ENCODE peak calls at places on chromosomes 12 and 14, in five cellular contexts. W, U, R, O and V are unnamed samples.

GRCh38 chr14:69263364-69263763 is 3.4 kb downstream of the GALNT16 start:
- DNase-seq in O (peak; percentile 15), U (peak; percentile 99), R (peak; percentile 83), W (peak; percentile 44), V (no peak)

GRCh38 chr12:991350-992278 is 591 bp downstream of the ERC1 start:
- DNase-seq in O (peak; percentile 8), R (no peak), W (no peak), U (no peak), V (no peak)

GRCh38 chr12:42564540-42564939 is 25.0 kb downstream of the PRICKLE1 start:
- DNase-seq in U (no peak), O (no peak), R (no peak), W (no peak), V (no peak)

GRCh38 chr12:132904718-132905328 is 17.4 kb upstream of the CHFR start:
- DNase-seq in O (peak; percentile 88), U (peak; percentile 57), W (peak; percentile 69), R (no peak), V (no peak)

GRCh38 chr12:13061377-13061776 is 17.2 kb downstream of the FAM234B start:
- DNase-seq in W (no peak), O (no peak), U (no peak), R (no peak), V (no peak)

GRCh38 chr14:85437143-85437542 is 92.8 kb upstream of the FLRT2 start:
- DNase-seq in U (peak; percentile 57), R (peak; percentile 46), W (no peak), O (no peak), V (no peak)

GRCh38 chr12:91356405-91356804 is 173.8 kb upstream of the DCN start:
- DNase-seq in W (no peak), R (no peak), O (no peak), U (no peak), V (no peak)

GRCh38 chr12:75641031-75641780 is 129.8 kb upstream of the KRR1 start:
- DNase-seq in R (peak; percentile 90), O (no peak), W (no peak), U (peak; percentile 92), V (peak; percentile 88)

GRCh38 chr12:31590730-31591307 is at the start of gene DENND5B:
- DNase-seq in W (peak; percentile 40), O (peak; percentile 82), U (peak; percentile 44), R (peak; percentile 33), V (no peak)

GRCh38 chr12:123971770-123972447 is 722 bp downstream of the CCDC92 start:
- DNase-seq in W (no peak), U (peak; percentile 39), O (peak; percentile 58), R (peak; percentile 38), V (no peak)

GRCh38 chr14:53016919-53017318 is 66.1 kb upstream of the FERMT2 start:
- DNase-seq in R (no peak), O (no peak), W (no peak), U (no peak), V (no peak)

GRCh38 chr12:78887008-78887407 is 22.4 kb downstream of the SYT1 start:
- DNase-seq in R (peak; percentile 53), O (no peak), U (peak; percentile 91), W (no peak), V (no peak)

DNA sequence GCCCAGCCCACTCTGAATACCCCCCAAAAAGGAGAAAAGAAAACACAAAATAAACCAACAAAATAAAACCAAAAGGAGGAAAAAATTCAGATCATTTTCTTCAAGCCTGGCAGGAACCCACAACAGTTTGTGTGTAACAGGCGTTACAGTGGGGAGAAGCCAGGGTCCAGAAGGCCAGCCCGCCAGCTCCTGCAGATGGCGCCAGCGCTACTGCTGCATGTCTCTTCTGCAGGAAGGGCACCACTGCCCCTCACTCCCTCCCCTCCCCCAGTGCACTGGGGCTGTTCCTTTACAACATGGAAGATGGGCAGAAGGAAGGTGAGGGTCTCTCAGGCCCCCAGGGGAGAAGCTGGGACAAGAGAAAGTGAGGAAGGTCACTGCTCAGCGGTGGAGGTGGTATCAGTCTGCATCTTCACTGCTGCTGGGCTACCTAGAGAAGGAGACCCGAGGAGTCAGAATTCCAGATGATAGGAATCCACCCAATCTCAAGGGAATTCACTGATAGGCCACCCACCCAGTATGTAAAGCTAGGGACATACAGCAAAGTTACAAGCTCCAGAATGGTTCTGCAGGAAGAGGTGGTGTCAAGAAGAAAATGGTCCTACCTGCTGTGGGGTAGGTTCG is 2.3 kb upstream of the NOP2 start:
- DNase-seq in O (peak; percentile 38), U (peak; percentile 42), W (no peak), R (no peak), V (no peak)
- TF ChIP-seq CTCF in O (no peak), U (peak; percentile 46), W (no peak), R (peak; percentile 71), V (peak; percentile 69)

GRCh38 chr14:44369401-44370123 is 137.5 kb downstream of the FSCB start:
- DNase-seq in W (no peak), R (no peak), U (no peak), O (no peak), V (no peak)
- TF ChIP-seq CTCF in W (no peak), R (no peak), U (no peak), O (no peak), V (no peak)

GRCh38 chr12:104763163-104763805 is 194.8 kb downstream of the SLC41A2 start:
- DNase-seq in O (no peak), R (peak; percentile 30), U (peak; percentile 63), W (no peak), V (peak; percentile 16)

GRCh38 chr12:104758771-104759170 is 199.3 kb downstream of the SLC41A2 start:
- DNase-seq in W (no peak), U (no peak), R (no peak), O (no peak), V (no peak)

GRCh38 chr12:104756901-104757300 is 201.2 kb downstream of the SLC41A2 start:
- DNase-seq in W (no peak), O (no peak), R (no peak), U (no peak), V (no peak)

GRCh38 chr12:104764225-104765073 is 193.6 kb downstream of the SLC41A2 start:
- DNase-seq in O (no peak), W (no peak), R (no peak), U (no peak), V (peak; percentile 16)

GRCh38 chr12:104761091-104761490 is 197.0 kb downstream of the SLC41A2 start:
- DNase-seq in W (no peak), O (no peak), U (no peak), R (no peak), V (no peak)
- TF ChIP-seq CTCF in W (no peak), O (no peak), U (no peak), R (no peak), V (peak; percentile 10)

GRCh38 chr12:113805673-113806072 is 160.5 kb downstream of the RBM19 start:
- DNase-seq in W (no peak), O (no peak), R (no peak), U (no peak), V (no peak)

GRCh38 chr12:113802000-113802749 is 163.9 kb downstream of the RBM19 start:
- DNase-seq in R (no peak), U (no peak), W (no peak), O (no peak), V (no peak)

GRCh38 chr12:113803829-113804140 is 162.3 kb downstream of the RBM19 start:
- DNase-seq in R (no peak), U (no peak), W (no peak), O (no peak), V (no peak)

GRCh38 chr12:113802966-113803828 is 162.9 kb downstream of the RBM19 start:
- DNase-seq in W (no peak), R (no peak), O (no peak), U (no peak), V (no peak)

DNA sequence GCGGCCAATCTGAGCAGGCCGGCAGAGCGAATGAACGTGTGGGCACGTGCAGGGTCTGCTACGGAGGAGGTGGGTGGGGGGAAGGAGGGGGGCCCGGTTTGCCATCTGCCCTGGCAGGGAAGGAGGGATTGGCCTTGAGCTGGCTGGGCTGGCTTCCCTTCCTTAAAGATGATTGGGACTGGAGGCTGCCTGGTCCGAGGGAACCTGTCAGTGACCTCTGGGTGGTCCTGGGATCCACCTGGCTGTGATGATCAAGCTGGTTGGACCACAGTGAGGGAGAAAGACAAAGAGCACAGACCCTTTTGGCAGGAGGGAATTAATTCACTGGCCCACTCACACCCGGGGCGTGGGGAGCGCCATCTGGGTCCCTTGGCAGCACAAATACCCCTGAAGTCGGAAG is 160.9 kb downstream of the RBM19 start:
- DNase-seq in W (no peak), U (no peak), O (no peak), R (no peak), V (no peak)
- TF ChIP-seq CTCF in W (no peak), U (no peak), O (no peak), R (no peak), V (no peak)

GRCh38 chr14:54881761-54882401 is 20.7 kb downstream of the GCH1 start:
- DNase-seq in U (peak; percentile 45), O (no peak), R (no peak), W (no peak), V (no peak)
- TF ChIP-seq CTCF in U (no peak), O (no peak), R (no peak), W (no peak), V (no peak)

GRCh38 chr14:63727736-63728728 is at the start of gene SGPP1:
- DNase-seq in O (peak; percentile 79), W (peak; percentile 58), R (peak; percentile 62), U (peak; percentile 75), V (peak; percentile 16)
- TF ChIP-seq CTCF in O (peak; percentile 21), W (no peak), R (peak; percentile 66), U (peak; percentile 16), V (peak; percentile 31)

DNA sequence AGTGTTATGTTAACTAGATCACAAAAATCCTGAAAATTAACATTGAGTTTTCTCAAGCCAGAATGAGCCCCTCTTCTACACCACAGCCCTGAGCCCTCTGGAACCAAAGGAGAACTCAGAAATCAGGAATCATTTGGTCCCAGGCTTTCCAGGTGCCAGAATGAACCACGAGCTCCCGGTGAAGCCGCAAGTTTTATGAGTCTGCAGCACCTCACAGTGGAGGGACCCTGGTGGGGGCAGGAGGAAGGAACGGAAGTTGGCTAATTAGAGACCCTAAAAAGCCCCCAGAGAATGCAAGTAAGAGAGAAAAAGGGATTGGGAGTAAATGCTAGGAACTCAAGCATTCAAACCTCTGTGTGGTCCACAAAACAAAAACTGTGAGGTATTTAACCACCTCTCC is 52.9 kb upstream of the BCL2L14 start:
- DNase-seq in W (no peak), O (no peak), U (no peak), R (no peak), V (no peak)
- TF ChIP-seq CTCF in W (no peak), O (no peak), U (peak; percentile 6), R (no peak), V (no peak)

GRCh38 chr12:127767631-127768030 is 499.3 kb upstream of the TMEM132C start:
- DNase-seq in R (no peak), W (no peak), U (no peak), O (no peak), V (no peak)

GRCh38 chr12:127779301-127780045 is 487.5 kb upstream of the TMEM132C start:
- DNase-seq in U (no peak), O (no peak), R (no peak), W (no peak), V (no peak)

GRCh38 chr12:127770123-127770522 is 496.8 kb upstream of the TMEM132C start:
- DNase-seq in R (no peak), O (no peak), W (no peak), U (no peak), V (no peak)

GRCh38 chr12:127774828-127775227 is 492.1 kb upstream of the TMEM132C start:
- DNase-seq in W (no peak), U (peak; percentile 3), O (no peak), R (no peak), V (no peak)

DNA sequence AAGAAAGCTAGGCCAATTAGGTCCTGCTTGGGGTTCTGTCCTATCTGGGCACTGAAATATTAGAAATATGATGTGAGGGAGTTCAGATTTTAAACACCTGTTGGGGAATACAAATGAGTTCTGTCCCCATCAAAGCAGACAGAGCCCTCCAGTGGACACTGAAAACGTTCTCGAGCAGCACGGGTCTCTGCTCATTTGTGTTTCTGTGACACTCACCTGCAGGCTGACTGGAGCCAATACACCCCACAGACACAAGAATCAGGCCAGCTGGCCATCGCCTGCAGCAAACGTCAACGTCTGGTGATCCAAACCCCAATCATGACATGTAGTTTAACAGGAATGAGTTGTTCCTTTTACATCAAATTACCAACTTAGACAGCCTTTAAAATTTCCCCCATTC is 493.4 kb upstream of the TMEM132C start:
- DNase-seq in U (no peak), O (peak; percentile 25), R (no peak), W (no peak), V (no peak)
- TF ChIP-seq CTCF in U (no peak), O (no peak), R (no peak), W (no peak), V (peak; percentile 8)